ENCODE peak calls at places on chromosomes 6 and 20, in five cellular contexts. G is progenitor cell of endocrine pancreas, L is mucosa of descending colon, O is endothelial cell, C is mesothelial cell of epicardium. W is an unnamed sample.

GRCh38 chr6:155455766-155456165 is at the start of gene NOX3:
- DNase-seq in G (no peak), L (no peak), O (no peak), C (no peak), W (no peak)

GRCh38 chr20:41697861-41698559 is 79.8 kb upstream of the CHD6 start:
- DNase-seq in G (no peak), L (no peak), O (peak; percentile 13), C (no peak), W (peak; percentile 45)

GRCh38 chr20:30598460-30599230 is 658.8 kb upstream of the DEFB115 start:
- DNase-seq in G (no peak), L (no peak), O (no peak), C (no peak), W (no peak)

GRCh38 chr20:25364180-25364788 is 26.4 kb downstream of the ABHD12 start:
- DNase-seq in G (no peak), L (no peak), O (no peak), C (no peak), W (no peak)

GRCh38 chr20:44736170-44737021 is 9.3 kb upstream of the KCNK15 start:
- DNase-seq in G (no peak), L (no peak), O (peak; percentile 47), C (no peak), W (no peak)

GRCh38 chr20:46222521-46223007 is 85.7 kb downstream of the CDH22 start:
- DNase-seq in G (no peak), L (no peak), O (no peak), C (no peak), W (no peak)

GRCh38 chr6:71412559-71412958 is 123.9 kb downstream of the OGFRL1 start:
- DNase-seq in G (no peak), L (no peak), O (no peak), C (no peak), W (no peak)

GRCh38 chr6:25009351-25009750 is 73.6 kb upstream of the RIPOR2 start:
- DNase-seq in G (no peak), L (no peak), O (no peak), C (no peak), W (no peak)

GRCh38 chr6:53347250-53347920 is 1.4 kb downstream of the ELOVL5 start:
- DNase-seq in G (no peak), L (no peak), O (no peak), C (no peak), W (no peak)

GRCh38 chr6:112286010-112286409 is 31.6 kb upstream of the LAMA4 start:
- DNase-seq in G (no peak), L (no peak), O (no peak), C (no peak), W (peak; percentile 24)

GRCh38 chr6:129314575-129314974 is 395.4 kb downstream of the ARHGAP18 start:
- DNase-seq in G (no peak), L (no peak), O (no peak), C (no peak), W (no peak)

GRCh38 chr6:37635319-37635718 is 62.4 kb downstream of the MDGA1 start:
- DNase-seq in G (no peak), L (no peak), O (no peak), C (no peak), W (no peak)

GRCh38 chr6:7137335-7138106 is 29.8 kb downstream of the RREB1 start:
- DNase-seq in G (no peak), L (peak; percentile 59), O (no peak), C (no peak), W (peak; percentile 46)

GRCh38 chr20:4949833-4950178 is 51.5 kb downstream of the SLC23A2 start:
- DNase-seq in G (no peak), L (no peak), O (peak; percentile 16), C (no peak), W (peak; percentile 46)

GRCh38 chr20:11901127-11901526 is 16.6 kb upstream of the BTBD3 start:
- DNase-seq in G (no peak), L (no peak), O (no peak), C (no peak), W (no peak)

GRCh38 chr20:51429144-51429482 is 113.4 kb downstream of the NFATC2 start:
- DNase-seq in G (no peak), L (no peak), O (no peak), C (no peak), W (no peak)

GRCh38 chr6:42925248-42925857 is 3.9 kb upstream of the CNPY3 start:
- DNase-seq in G (no peak), L (no peak), O (no peak), C (no peak), W (no peak)

GRCh38 chr20:52035498-52035897 is 156.1 kb downstream of the ZFP64 start:
- DNase-seq in G (no peak), L (no peak), O (no peak), C (no peak), W (no peak)

GRCh38 chr20:63955281-63955845 is 853 bp downstream of the UCKL1 start:
- DNase-seq in G (no peak), L (no peak), O (no peak), C (no peak), W (peak; percentile 77)

GRCh38 chr6:22828179-22829062 is 259.1 kb downstream of the HDGFL1 start:
- DNase-seq in G (peak; percentile 22), L (no peak), O (peak; percentile 56), C (peak; percentile 54), W (no peak)

GRCh38 chr6:43970068-43970912 is 157.0 kb downstream of the MRPL14 start:
- DNase-seq in G (no peak), L (no peak), O (no peak), C (no peak), W (no peak)

GRCh38 chr6:33678246-33678931 is 33.1 kb downstream of the UQCC2 start:
- DNase-seq in G (no peak), L (no peak), O (no peak), C (no peak), W (no peak)

GRCh38 chr6:10478187-10479040 is 42.7 kb upstream of the GCNT2 start:
- DNase-seq in G (no peak), L (no peak), O (peak; percentile 33), C (no peak), W (peak; percentile 66)

GRCh38 chr6:111552241-111552744 is 53.4 kb downstream of the TRAF3IP2 start:
- DNase-seq in G (peak; percentile 52), L (no peak), O (no peak), C (peak; percentile 68), W (no peak)

GRCh38 chr20:2217857-2218529 is 77.8 kb upstream of the TGM3 start:
- DNase-seq in G (no peak), L (no peak), O (no peak), C (no peak), W (no peak)

GRCh38 chr6:135852775-135853174 is 1.3 kb downstream of the PDE7B start:
- DNase-seq in G (no peak), L (no peak), O (no peak), C (no peak), W (no peak)

GRCh38 chr6:9405369-9405768 is 970.0 kb upstream of the SLC35B3 start:
- DNase-seq in G (no peak), L (no peak), O (no peak), C (no peak), W (no peak)

GRCh38 chr6:39484276-39484675 is 161.8 kb upstream of the KCNK16 start:
- DNase-seq in G (no peak), L (no peak), O (no peak), C (no peak), W (no peak)

GRCh38 chr6:1479095-1479494 is 89.7 kb downstream of the FOXF2 start:
- DNase-seq in G (no peak), L (no peak), O (no peak), C (no peak), W (no peak)

GRCh38 chr20:18019068-18019467 is 38.6 kb downstream of the OVOL2 start:
- DNase-seq in G (no peak), L (no peak), O (peak; percentile 27), C (no peak), W (peak; percentile 79)
- TF ChIP-seq CTCF in G (peak; percentile 48), L (no peak), O (peak; percentile 21), C (no peak), W (peak; percentile 73)

DNA sequence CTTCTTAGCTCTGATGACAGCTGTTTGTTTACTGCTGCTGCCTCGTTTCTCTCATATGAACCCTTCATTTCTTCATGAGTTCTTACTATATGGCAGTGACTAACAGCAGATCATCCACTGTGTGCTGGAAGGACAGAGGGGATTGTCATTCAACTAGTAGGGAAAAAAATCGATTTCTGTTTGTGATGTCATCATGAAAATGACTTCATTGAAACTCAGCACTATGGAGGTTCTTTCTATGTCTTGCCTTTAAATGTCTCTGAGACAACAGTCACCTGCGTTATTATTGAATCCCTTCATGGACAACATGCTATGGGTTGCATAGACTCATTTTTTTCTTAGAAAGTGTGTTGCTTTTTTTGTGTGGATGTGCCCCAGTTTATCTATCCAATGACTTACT is 394.4 kb downstream of the DOK5 start:
- DNase-seq in G (no peak), L (no peak), O (no peak), C (no peak), W (no peak)
- TF ChIP-seq CTCF in G (no peak), L (no peak), O (no peak), C (no peak), W (no peak)

DNA sequence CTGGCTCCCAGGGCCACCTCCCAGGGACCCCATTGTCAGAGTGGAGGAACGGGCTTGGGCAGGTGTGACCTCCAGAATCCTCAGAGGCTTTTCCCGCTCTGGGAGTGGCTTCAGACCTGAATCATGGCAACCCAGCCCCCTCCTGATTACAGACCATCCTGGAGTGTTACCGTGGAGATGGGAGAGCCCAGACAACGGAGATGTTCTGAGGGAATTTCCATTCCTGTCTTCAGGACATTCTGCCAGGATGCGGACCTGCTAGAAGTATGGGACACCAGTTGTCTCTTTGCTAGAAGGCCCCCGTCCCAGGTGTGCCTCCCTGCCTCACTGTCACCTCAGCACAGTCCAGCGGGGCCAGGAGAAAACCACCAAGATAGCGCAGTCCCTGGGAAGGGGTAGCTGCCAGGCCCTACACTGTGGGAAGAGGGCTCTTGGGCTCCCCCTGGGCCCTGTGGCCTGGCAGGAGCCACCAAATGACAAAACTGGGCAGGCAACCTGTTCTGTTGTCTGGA is 109.9 kb downstream of the PSMB1 start:
- DNase-seq in G (no peak), L (no peak), O (no peak), C (peak; percentile 33), W (no peak)
- TF ChIP-seq CTCF in G (peak; percentile 49), L (no peak), O (no peak), C (no peak), W (no peak)

GRCh38 chr6:90790696-90791095 is 203.8 kb upstream of the MAP3K7 start:
- DNase-seq in G (no peak), L (no peak), O (no peak), C (no peak), W (no peak)
- TF ChIP-seq CTCF in G (no peak), L (no peak), O (no peak), C (no peak), W (no peak)

W was measured in GM13976.